ENCODE peak calls at places on chromosomes 4 and X, in eight cellular contexts. B, Y, A, F, L, O, V and K are unnamed samples. For H3K27me3, the result is how much of the 10 kb centered on the place peaks cover.

GRCh38 chr4:130233377-130234047 is 1137.6 kb downstream of the C4orf33 start:
- DNase-seq in B (peak), Y (no peak), A (no peak), F (no peak), L (no peak), O (no peak), V (no peak), K (no peak)

GRCh38 chr4:61273237-61273636 is 73.1 kb downstream of the ADGRL3 start:
- DNase-seq in B (no peak), Y (no peak), A (peak), F (no peak), L (no peak), O (peak), V (no peak), K (no peak)

GRCh38 chr4:148258526-148258925 is 183.7 kb downstream of the NR3C2 start:
- DNase-seq in B (no peak), Y (no peak), A (no peak), F (no peak), L (no peak), O (no peak), V (no peak), K (no peak)

GRCh38 chr4:180665994-180666818 is 1577.0 kb upstream of the TENM3 start:
- DNase-seq in B (peak), Y (peak), A (peak), F (peak), L (no peak), O (no peak), V (no peak), K (no peak)

GRCh38 chr4:177182156-177182555 is 127.5 kb upstream of the NEIL3 start:
- DNase-seq in B (no peak), Y (no peak), A (no peak), F (no peak), L (no peak), O (no peak), V (no peak), K (no peak)

GRCh38 chrX:123138473-123138872 is 45.6 kb upstream of the GRIA3 start:
- DNase-seq in B (no peak), Y (no peak), A (peak), F (no peak), L (no peak), O (no peak), V (no peak), K (no peak)

GRCh38 chr4:155564086-155564485 is 102.6 kb upstream of the GUCY1A1 start:
- DNase-seq in B (no peak), Y (no peak), A (no peak), F (no peak), L (no peak), O (no peak), V (no peak), K (no peak)

GRCh38 chr4:13821522-13821921 is 194.0 kb upstream of the BOD1L1 start:
- DNase-seq in B (peak), Y (no peak), A (no peak), F (no peak), L (no peak), O (no peak), V (no peak), K (no peak)

GRCh38 chrX:108186811-108187210 is 95.2 kb downstream of the ATG4A start:
- DNase-seq in B (no peak), Y (no peak), A (no peak), F (no peak), L (no peak), O (no peak), V (no peak), K (no peak)

GRCh38 chr4:68167706-68168105 is 38.0 kb upstream of the TMPRSS11F start:
- DNase-seq in B (no peak), Y (no peak), A (no peak), F (no peak), L (no peak), O (no peak), V (no peak), K (no peak)

GRCh38 chr4:15295421-15296162 is 132.2 kb upstream of the C1QTNF7 start:
- DNase-seq in B (peak), Y (no peak), A (peak), F (no peak), L (no peak), O (no peak), V (no peak), K (no peak)

GRCh38 chr4:177404980-177405379 is 37.3 kb downstream of the AGA start:
- DNase-seq in B (no peak), Y (no peak), A (no peak), F (peak), L (no peak), O (no peak), V (no peak), K (no peak)

GRCh38 chr4:168914095-168914494 is 96.0 kb downstream of the CBR4 start:
- DNase-seq in B (no peak), Y (no peak), A (no peak), F (no peak), L (no peak), O (no peak), V (no peak), K (no peak)

GRCh38 chrX:19349263-19349662 is 5.5 kb downstream of the PDHA1 start:
- DNase-seq in B (no peak), Y (no peak), A (no peak), F (no peak), L (no peak), O (no peak), V (no peak), K (no peak)

DNA sequence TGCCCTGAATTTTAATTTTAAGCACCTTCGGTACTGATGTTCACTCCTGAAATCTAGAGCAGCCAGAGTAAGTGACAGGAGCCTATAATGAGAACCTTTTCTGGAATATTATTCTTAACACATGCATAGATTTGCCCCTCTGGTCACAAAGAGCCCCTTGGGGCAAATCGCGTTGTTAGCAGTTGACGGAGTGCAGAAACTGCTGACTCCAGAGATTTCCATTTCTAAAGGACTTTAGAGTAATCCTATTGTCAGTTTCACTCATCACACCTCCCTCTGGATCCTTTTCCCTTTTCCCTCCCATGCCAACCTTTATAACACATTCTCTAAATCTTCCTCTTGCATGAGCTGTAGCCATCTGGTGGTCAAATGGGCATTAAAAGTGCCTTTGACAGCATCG is 264.9 kb upstream of the PRPS2 start:
- DNase-seq in B (no peak), Y (peak), A (no peak), F (no peak), L (no peak), O (no peak), V (no peak), K (no peak)
- H3K27me3 ChIP-seq in B (under half), Y (under half), A (under half), F (under half), L (under half), O (under half), V (under half), K (under half)

DNA sequence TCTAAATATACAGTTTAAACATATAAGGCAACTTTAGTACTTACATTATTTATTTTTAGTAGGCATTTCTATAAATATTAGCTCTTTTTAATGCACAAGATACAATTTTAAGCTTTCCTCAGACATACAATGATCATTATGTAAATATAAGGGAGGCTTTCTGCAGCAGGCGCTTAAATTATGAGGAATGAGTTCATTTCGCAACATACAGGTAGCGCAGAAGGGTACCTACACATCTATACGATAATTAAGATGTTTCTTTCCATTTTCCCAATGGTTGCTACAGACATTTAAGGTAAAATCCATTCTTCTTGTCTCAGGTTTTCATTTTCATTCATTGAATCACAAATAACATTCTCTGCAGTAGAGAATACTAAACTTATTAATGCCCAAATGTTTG is 1.2 kb downstream of the AASDH start:
- DNase-seq in B (no peak), Y (no peak), A (peak), F (no peak), L (no peak), O (no peak), V (no peak), K (no peak)
- H3K4me3 ChIP-seq in B (peak), Y (peak), A (no peak), F (no peak), L (peak), O (no peak), V (peak), K (peak)

GRCh38 chrX:124383367-124383766 is 37.0 kb downstream of the SH2D1A start:
- DNase-seq in B (no peak), Y (no peak), A (peak), F (no peak), L (no peak), O (no peak), V (no peak), K (no peak)

GRCh38 chrX:124373348-124373747 is 27.0 kb downstream of the SH2D1A start:
- DNase-seq in B (no peak), Y (no peak), A (no peak), F (no peak), L (no peak), O (no peak), V (no peak), K (no peak)

DNA sequence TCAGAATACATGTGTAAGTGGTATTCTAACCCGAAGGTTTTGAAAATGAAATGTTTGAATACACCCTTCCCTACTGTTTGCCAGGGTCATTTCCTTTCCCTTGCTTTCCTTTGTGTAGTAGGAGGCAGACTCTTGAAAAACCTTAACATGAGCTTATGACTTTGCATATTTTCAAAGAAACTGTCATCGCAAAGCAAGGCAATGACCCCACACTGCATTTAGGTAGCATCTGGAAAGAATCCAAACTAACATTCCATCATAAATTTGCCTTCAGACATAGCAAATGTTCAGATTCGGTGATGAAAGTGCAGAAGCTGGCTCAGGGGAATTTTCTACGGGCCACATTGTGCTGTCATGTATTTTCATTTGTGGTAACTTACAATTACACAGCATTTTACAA is 32.3 kb downstream of the SH2D1A start:
- DNase-seq in B (peak), Y (no peak), A (no peak), F (no peak), L (no peak), O (no peak), V (no peak), K (no peak)
- H3K27me3 ChIP-seq in B (under half), Y (under half), A (under half), F (under half), L (under half), O (under half), V (under half), K (under half)

GRCh38 chr4:99408346-99408745 is 26.8 kb downstream of the ADH7 start:
- DNase-seq in B (no peak), Y (no peak), A (no peak), F (no peak), L (no peak), O (no peak), V (no peak), K (no peak)

GRCh38 chr4:99403380-99404194 is 31.6 kb downstream of the ADH7 start:
- DNase-seq in B (no peak), Y (no peak), A (no peak), F (no peak), L (no peak), O (no peak), V (no peak), K (no peak)

GRCh38 chr4:99402765-99403164 is 32.4 kb downstream of the ADH7 start:
- DNase-seq in B (peak), Y (no peak), A (peak), F (no peak), L (no peak), O (no peak), V (no peak), K (no peak)

GRCh38 chr4:99404595-99405287 is 30.4 kb downstream of the ADH7 start:
- DNase-seq in B (no peak), Y (no peak), A (no peak), F (no peak), L (no peak), O (no peak), V (no peak), K (peak)

GRCh38 chr4:99405433-99406115 is 29.6 kb downstream of the ADH7 start:
- DNase-seq in B (peak), Y (peak), A (peak), F (peak), L (no peak), O (peak), V (peak), K (peak)
- H3K4me3 ChIP-seq in B (no peak), Y (no peak), A (no peak), F (no peak), L (no peak), O (no peak), V (no peak), K (no peak)

DNA sequence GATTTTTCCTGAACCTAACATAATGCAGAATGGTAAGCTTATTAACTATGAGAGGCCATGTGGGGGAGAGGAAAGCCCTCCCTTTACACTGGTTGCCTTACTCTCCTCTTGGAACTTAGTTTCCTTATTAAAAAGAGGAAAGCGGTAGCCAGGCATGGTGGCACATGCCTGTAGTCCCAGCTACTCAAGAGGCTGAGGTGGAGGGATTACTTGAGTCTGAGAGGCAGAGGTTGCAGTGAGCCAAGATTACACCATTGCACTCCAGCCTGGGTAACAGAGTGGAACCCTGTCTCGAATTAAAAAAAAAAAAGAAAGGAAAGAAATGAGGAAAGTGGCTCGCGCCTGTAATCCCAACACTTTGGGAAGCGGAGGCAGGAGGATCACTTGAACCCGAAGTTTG is 2.0 kb downstream of the FAM47E start:
- DNase-seq in B (no peak), Y (no peak), A (no peak), F (no peak), L (no peak), O (no peak), V (no peak), K (no peak)
- H3K27me3 ChIP-seq in B (under half), Y (under half), A (under half), F (under half), L (under half), O (under half), V (under half), K (under half)

DNA sequence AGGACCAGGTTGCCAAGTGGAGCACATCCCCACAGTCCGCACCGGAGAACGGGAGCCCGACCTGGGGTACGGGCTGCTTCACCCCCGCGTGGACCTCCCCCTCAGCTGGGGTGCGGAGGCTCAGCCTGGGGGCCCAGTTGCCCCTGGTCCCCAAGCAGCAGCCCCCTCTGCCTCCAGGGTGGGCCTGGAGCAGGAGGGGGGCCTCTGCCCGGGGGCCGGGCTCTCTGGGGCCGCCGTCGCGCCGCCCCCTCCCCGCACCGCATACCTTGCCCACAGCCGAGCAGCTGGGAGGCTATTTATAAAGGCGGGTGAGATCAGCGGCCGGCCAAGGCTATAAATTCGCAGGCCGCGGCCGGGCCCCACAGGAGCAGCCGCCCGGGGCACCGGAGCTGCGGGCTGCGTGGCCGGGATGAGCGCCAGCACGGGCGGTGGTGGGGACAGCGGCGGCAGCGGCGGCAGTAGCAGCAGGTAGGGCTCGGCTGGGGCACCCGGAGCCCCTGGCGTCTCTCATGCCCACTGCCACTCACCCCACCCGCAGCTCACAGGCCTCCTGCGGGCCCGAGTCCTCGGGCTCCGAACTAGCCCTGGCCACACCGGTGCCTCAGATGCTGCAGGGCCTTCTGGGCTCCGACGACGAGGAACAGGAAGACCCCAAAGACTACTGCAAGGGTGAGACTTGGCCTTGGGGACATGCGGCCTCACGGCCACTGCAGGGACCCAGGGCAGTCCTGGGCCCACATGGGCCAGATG is at the start of gene SRPK3:
- DNase-seq in B (no peak), Y (no peak), A (peak), F (no peak), L (no peak), O (no peak), V (no peak), K (no peak)
- H3K4me3 ChIP-seq in B (no peak), Y (no peak), A (no peak), F (no peak), L (no peak), O (no peak), V (no peak), K (no peak)

GRCh38 chr4:81213671-81214070 is 1.4 kb downstream of the PRKG2 start:
- DNase-seq in B (no peak), Y (no peak), A (no peak), F (no peak), L (no peak), O (no peak), V (no peak), K (no peak)
- H3K27me3 ChIP-seq in B (under half), Y (under half), A (under half), F (half or more), L (under half), O (under half), V (under half), K (under half)

GRCh38 chr4:51942108-51942832 is 77.9 kb downstream of the LRRC66 start:
- DNase-seq in B (no peak), Y (no peak), A (no peak), F (no peak), L (no peak), O (no peak), V (no peak), K (no peak)

GRCh38 chr4:51942833-51943215 is 77.3 kb downstream of the LRRC66 start:
- DNase-seq in B (no peak), Y (no peak), A (no peak), F (no peak), L (no peak), O (no peak), V (no peak), K (no peak)

GRCh38 chr4:51943221-51943620 is 76.9 kb downstream of the LRRC66 start:
- DNase-seq in B (no peak), Y (no peak), A (peak), F (no peak), L (no peak), O (no peak), V (no peak), K (no peak)
- H3K4me3 ChIP-seq in B (no peak), Y (no peak), A (no peak), F (no peak), L (no peak), O (no peak), V (no peak), K (no peak)

DNA sequence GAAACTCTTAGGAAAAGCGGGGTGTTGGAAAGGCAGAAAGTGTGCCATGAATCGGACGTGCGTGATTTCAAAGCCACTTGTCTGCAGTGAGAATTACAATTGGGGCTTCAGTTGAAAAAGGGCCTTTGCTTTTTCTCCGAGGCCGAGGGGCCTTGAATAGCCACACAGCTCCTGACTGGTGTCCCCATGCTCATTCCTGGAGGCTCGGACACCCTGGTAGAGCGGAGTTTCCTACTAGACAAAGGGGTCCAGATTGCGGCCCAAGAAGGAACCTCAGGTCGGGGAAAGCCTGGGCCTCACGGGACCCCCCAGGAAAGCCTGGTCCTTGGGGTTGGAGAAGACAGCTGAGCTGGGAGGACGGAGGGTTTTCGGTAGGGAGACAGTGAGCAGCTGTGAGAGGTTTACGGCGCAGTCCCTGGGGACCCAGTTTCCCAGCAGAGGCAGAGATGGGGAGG is 3.1 kb upstream of the SHOX start:
- DNase-seq in B (no peak), Y (no peak), A (no peak), F (no peak), L (no peak), O (no peak), V (no peak), K (no peak)
- H3K27me3 ChIP-seq in B (under half), Y (under half), A (half or more), F (half or more), L (half or more), O (half or more), V (under half), K (under half)